ENCODE peak calls at places on chromosomes 12 and 14, in six cellular contexts. D is NB4; V is right lobe of liver; S is CD4-positive, CD25-positive, alpha-beta regulatory T cell; F is lower leg skin; O is mammary epithelial cell. C is an unnamed sample.

GRCh38 chr12:22286569-22286968 is 47.9 kb downstream of the ST8SIA1 start:
- DNase-seq in D (no peak), V (no peak), S (no peak), F (no peak), O (no peak), C (no peak)

GRCh38 chr12:71671816-71672215 is 7.7 kb downstream of the THAP2 start:
- DNase-seq in D (no peak), V (no peak), S (no peak), F (no peak), O (no peak), C (no peak)

GRCh38 chr14:36507847-36508417 is 12.1 kb downstream of the NKX2-1 start:
- DNase-seq in D (no peak), V (no peak), S (no peak), F (no peak), O (no peak), C (no peak)

GRCh38 chr14:96187216-96188050 is 17.2 kb upstream of the BDKRB2 start:
- DNase-seq in D (no peak), V (no peak), S (no peak), F (no peak), O (no peak), C (no peak)

GRCh38 chr12:104422441-104422840 is 34.3 kb upstream of the CHST11 start:
- DNase-seq in D (no peak), V (no peak), S (no peak), F (no peak), O (no peak), C (no peak)

GRCh38 chr12:6603095-6603567 is 4.0 kb downstream of the CHD4 start:
- DNase-seq in D (peak; percentile 67), V (no peak), S (peak; percentile 75), F (peak; percentile 55), O (peak; percentile 20), C (no peak)

GRCh38 chr12:108097160-108097911 is 31.8 kb upstream of the WSCD2 start:
- DNase-seq in D (no peak), V (no peak), S (no peak), F (peak; percentile 65), O (no peak), C (no peak)

GRCh38 chr12:104115587-104115975 is 22.4 kb downstream of the NFYB start:
- DNase-seq in D (no peak), V (no peak), S (no peak), F (no peak), O (no peak), C (no peak)

GRCh38 chr14:106876711-106877110 is 1350.3 kb downstream of the TMEM121 start:
- DNase-seq in D (no peak), V (no peak), S (no peak), F (no peak), O (no peak), C (no peak)

GRCh38 chr12:52200086-52200782 is 8.4 kb upstream of the KRT80 start:
- DNase-seq in D (peak; percentile 73), V (no peak), S (no peak), F (no peak), O (no peak), C (no peak)

GRCh38 chr14:105148604-105149145 is 19.9 kb downstream of the JAG2 start:
- DNase-seq in D (no peak), V (no peak), S (no peak), F (no peak), O (no peak), C (peak; percentile 77)

GRCh38 chr12:131860472-131861260 is 32.5 kb downstream of the MMP17 start:
- DNase-seq in D (peak; percentile 91), V (peak; percentile 96), S (peak; percentile 55), F (peak; percentile 46), O (peak; percentile 37), C (peak; percentile 76)

GRCh38 chr12:76571256-76571655 is 11.7 kb upstream of the OSBPL8 start:
- DNase-seq in D (no peak), V (no peak), S (no peak), F (no peak), O (no peak), C (no peak)

GRCh38 chr14:24274101-24274543 is 2.7 kb upstream of the RABGGTA start:
- DNase-seq in D (peak; percentile 66), V (no peak), S (peak; percentile 76), F (no peak), O (peak; percentile 99), C (no peak)

GRCh38 chr12:15688838-15689237 is 100.3 kb downstream of the EPS8 start:
- DNase-seq in D (peak; percentile 55), V (no peak), S (no peak), F (no peak), O (no peak), C (no peak)

GRCh38 chr14:68816183-68816942 is 23.5 kb upstream of the ZFP36L1 start:
- DNase-seq in D (peak; percentile 84), V (peak; percentile 92), S (peak; percentile 92), F (peak; percentile 83), O (peak; percentile 82), C (peak; percentile 99)

GRCh38 chr12:693937-694533 is 30.8 kb upstream of the NINJ2 start:
- DNase-seq in D (peak; percentile 35), V (no peak), S (no peak), F (no peak), O (no peak), C (no peak)

GRCh38 chr12:123064356-123064755 is 83.9 kb downstream of the ARL6IP4 start:
- DNase-seq in D (no peak), V (peak; percentile 82), S (no peak), F (no peak), O (no peak), C (no peak)

GRCh38 chr14:20934148-20934762 is 21.0 kb upstream of the RNASE2 start:
- DNase-seq in D (no peak), V (no peak), S (peak; percentile 27), F (no peak), O (no peak), C (no peak)

GRCh38 chr14:101585211-101585610 is 23.9 kb downstream of the DIO3 start:
- DNase-seq in D (no peak), V (no peak), S (no peak), F (no peak), O (no peak), C (no peak)

GRCh38 chr14:29643415-29644206 is 284.0 kb downstream of the PRKD1 start:
- DNase-seq in D (no peak), V (no peak), S (no peak), F (no peak), O (peak; percentile 16), C (no peak)

DNA sequence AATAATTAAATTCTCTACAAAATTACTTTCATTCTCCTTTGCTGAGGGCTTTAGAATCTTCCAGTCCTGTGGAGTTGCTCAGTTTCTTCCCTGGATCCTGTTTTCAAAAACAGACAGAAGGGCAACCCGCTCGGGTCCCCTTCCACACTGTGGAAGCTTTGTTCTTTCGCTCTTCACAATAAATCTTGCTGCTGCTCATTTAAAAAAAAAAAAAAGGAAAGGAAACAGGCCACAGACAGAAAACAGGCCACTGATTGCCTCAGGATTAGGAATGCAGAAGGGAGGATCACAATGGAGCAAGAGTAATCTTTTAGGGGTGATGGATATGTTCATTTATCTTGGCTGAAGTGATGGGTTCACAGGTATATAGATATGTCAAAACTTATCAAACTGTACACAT is 29.5 kb upstream of the HIGD1C start:
- DNase-seq in D (no peak), V (no peak), S (no peak), F (no peak), O (no peak), C (no peak)
- H3K4me3 ChIP-seq in D (no peak overlapping the region), V (no peak overlapping the region), S (no peak overlapping the region), F (no peak overlapping the region), O (no peak overlapping the region), C (no peak overlapping the region)

GRCh38 chr12:89344862-89345202 is 7.5 kb downstream of the DUSP6 start:
- DNase-seq in D (no peak), V (peak; percentile 56), S (no peak), F (no peak), O (no peak), C (no peak)

GRCh38 chr12:89346741-89347324 is 5.5 kb downstream of the DUSP6 start:
- DNase-seq in D (peak; percentile 90), V (peak; percentile 67), S (no peak), F (no peak), O (peak; percentile 71), C (no peak)

GRCh38 chr12:89347325-89347829 is 4.9 kb downstream of the DUSP6 start:
- DNase-seq in D (peak; percentile 53), V (no peak), S (no peak), F (no peak), O (peak; percentile 14), C (no peak)

GRCh38 chr12:89345376-89345775 is 6.9 kb downstream of the DUSP6 start:
- DNase-seq in D (no peak), V (no peak), S (no peak), F (no peak), O (no peak), C (no peak)

DNA sequence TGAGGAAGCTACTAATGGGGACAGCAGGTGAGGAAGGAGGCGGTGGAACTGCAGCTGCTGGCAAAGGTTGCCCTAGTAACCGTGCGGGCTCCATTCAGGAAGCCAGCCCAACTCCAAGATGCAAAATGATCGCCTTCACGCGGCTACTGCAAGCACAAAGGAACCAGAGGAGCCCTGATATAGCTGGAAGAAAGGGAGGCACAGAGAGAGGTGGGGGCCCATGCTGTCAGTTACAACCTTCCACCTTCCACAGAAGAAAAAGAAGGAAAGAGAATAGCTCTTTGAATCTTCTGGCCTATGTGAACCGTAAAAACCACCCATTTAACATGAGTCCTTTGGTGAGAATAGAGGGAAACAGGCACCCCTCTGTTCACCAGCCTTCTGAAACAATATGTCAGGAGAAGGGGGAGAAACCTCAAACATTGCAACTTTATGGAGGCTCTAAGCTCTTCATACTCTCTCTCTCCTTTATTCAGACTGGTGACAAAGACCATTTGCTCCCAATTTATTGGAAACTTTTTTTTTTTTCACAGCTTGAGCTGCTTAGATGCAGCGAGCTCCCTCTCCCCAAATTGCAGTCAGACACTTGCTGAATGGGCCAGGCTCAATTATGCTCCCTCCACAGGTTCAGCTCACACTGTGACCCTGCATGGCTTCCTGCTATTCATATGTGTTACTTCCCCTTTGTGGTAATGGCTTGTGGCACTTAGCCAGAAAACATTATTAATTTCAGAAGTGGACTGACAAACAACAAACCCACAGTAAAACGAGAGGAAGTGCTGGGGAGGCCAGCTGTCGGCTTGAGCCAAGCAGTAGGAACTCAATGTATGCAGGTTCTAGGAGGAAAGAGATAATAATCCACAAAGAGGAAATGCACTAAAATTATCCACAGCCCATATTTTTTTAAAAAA is 6.2 kb downstream of the DUSP6 start:
- DNase-seq in D (peak; percentile 100), V (peak; percentile 62), S (peak; percentile 75), F (peak; percentile 69), O (peak; percentile 82), C (peak; percentile 78)
- H3K4me3 ChIP-seq in D (peak overlapping the region; percentile 90), V (no peak overlapping the region), S (peak overlapping the region; percentile 58), F (no peak overlapping the region), O (no peak overlapping the region), C (peak overlapping the region; percentile 4)

DNA sequence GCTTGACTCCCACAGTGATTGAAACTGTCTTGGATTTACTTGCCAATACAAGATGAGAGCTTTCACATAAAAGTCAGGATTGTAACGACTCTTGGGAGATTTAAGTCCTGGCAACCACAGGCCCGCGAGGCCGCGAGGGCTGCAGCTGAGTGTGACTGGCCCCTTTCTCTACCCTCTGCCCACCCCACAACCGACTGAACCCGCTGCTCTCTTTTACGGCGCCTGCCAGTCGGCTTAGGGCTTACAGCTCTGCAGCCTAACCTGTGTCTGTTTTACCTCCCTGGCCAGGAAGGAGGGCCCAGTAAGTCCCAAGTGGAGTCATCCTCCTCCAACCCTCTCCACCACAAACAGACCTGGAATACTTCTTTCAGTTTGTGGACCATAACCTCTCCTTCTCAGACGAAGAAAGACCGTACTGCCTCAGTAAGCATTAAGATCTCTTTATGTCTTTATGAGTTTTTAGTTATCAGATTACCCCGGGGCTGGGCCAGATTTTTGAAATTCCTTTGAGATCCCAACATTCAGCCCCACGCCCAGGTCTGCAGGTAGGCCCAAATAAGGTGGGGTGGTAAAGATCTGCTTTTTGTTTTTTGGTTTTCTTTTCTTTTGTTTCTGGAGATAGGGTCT is 12.6 kb upstream of the TIGAR start:
- DNase-seq in D (no peak), V (no peak), S (no peak), F (no peak), O (no peak), C (no peak)
- H3K4me3 ChIP-seq in D (no peak overlapping the region), V (no peak overlapping the region), S (no peak overlapping the region), F (no peak overlapping the region), O (no peak overlapping the region), C (no peak overlapping the region)

GRCh38 chr12:112530941-112531340 is 112.2 kb downstream of the PTPN11 start:
- DNase-seq in D (no peak), V (no peak), S (no peak), F (no peak), O (no peak), C (no peak)
- H3K4me3 ChIP-seq in D (no peak overlapping the region), V (no peak overlapping the region), S (no peak overlapping the region), F (no peak overlapping the region), O (no peak overlapping the region), C (no peak overlapping the region)

C was measured in left lung.